ENCODE peak calls at places on chromosomes 5 and 9, in four cellular contexts. W, R, T and H are unnamed samples.

GRCh38 chr9:109887079-109887478 is 107.1 kb downstream of the PALM2AKAP2 start:
- DNase-seq in W (no peak), R (no peak), T (peak; percentile 85), H (no peak)

GRCh38 chr5:6110441-6111005 is 267.8 kb downstream of the MED10 start:
- DNase-seq in R (no peak), T (no peak), W (no peak), H (no peak)

GRCh38 chr5:40223884-40224402 is 455.8 kb upstream of the PTGER4 start:
- DNase-seq in R (no peak), T (peak; percentile 94), W (no peak), H (peak; percentile 48)

GRCh38 chr5:138064526-138064925 is 19.3 kb upstream of the WNT8A start:
- DNase-seq in W (no peak), T (no peak), R (no peak), H (no peak)

GRCh38 chr5:141872496-141873356 is 5.5 kb downstream of the PCDH1 start:
- DNase-seq in W (no peak), T (no peak), R (peak; percentile 96), H (peak; percentile 30)

GRCh38 chr5:134018154-134018985 is 13.6 kb upstream of the VDAC1 start:
- DNase-seq in W (no peak), R (no peak), T (peak; percentile 20), H (peak; percentile 69)

GRCh38 chr9:131475111-131475955 is 27.4 kb upstream of the POMT1 start:
- DNase-seq in W (no peak), T (no peak), R (no peak), H (no peak)

GRCh38 chr5:13516195-13516594 is 428.3 kb downstream of the DNAH5 start:
- DNase-seq in R (no peak), T (no peak), W (no peak), H (no peak)

GRCh38 chr5:113292535-113292934 is 142.3 kb downstream of the TSSK1B start:
- DNase-seq in T (no peak), W (no peak), R (no peak), H (no peak)

GRCh38 chr9:133999866-134000265 is 7.7 kb upstream of the VAV2 start:
- DNase-seq in T (peak; percentile 35), W (no peak), R (no peak), H (no peak)

GRCh38 chr5:54679686-54680085 is 162.1 kb downstream of the SNX18 start:
- DNase-seq in T (peak; percentile 16), R (no peak), W (no peak), H (no peak)

GRCh38 chr5:54673523-54674225 is 156.1 kb downstream of the SNX18 start:
- DNase-seq in W (no peak), R (no peak), T (peak; percentile 51), H (no peak)

GRCh38 chr5:54678737-54679136 is 161.2 kb downstream of the SNX18 start:
- DNase-seq in W (no peak), T (no peak), R (no peak), H (no peak)

GRCh38 chr5:54676964-54677363 is 159.4 kb downstream of the SNX18 start:
- DNase-seq in W (no peak), R (no peak), T (no peak), H (no peak)

DNA sequence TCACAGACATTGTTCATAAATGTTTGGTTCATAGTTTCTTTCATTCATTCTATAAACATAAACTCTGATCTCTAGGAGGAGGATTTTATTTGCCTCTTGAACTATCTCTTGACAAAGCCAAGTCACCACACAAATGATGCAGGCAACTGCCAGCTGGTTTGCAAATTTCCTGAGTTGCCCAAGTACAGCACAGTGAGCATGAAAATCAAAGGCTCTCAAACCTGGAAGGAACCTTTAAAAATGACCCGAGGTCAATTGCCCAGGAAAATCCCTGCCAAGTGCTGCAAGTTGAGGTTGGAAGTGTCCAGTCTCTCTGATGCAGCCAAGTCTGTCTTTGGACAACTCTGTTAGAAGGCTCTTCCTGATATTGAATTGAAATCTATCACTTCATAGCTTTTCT is 158.9 kb downstream of the SNX18 start:
- DNase-seq in T (no peak), R (no peak), W (no peak), H (no peak)
- H3K4me1 ChIP-seq in T (peaks cover 5% of the 10 kb centered on the region), R (no peaks in the 10 kb centered on the region), W (no peaks in the 10 kb centered on the region), H (peaks cover 9% of the 10 kb centered on the region)

GRCh38 chr5:1186351-1187233 is 14.8 kb upstream of the SLC6A19 start:
- DNase-seq in R (no peak), W (no peak), T (no peak), H (no peak)

GRCh38 chr5:1184481-1184880 is 16.9 kb upstream of the SLC6A19 start:
- DNase-seq in W (no peak), R (no peak), T (no peak), H (no peak)

GRCh38 chr5:1184163-1184470 is 17.3 kb upstream of the SLC6A19 start:
- DNase-seq in T (no peak), R (no peak), W (no peak), H (no peak)

GRCh38 chr5:1185652-1186350 is 15.6 kb upstream of the SLC6A19 start:
- DNase-seq in T (no peak), R (no peak), W (no peak), H (no peak)

GRCh38 chr5:1185038-1185651 is 16.2 kb upstream of the SLC6A19 start:
- DNase-seq in T (no peak), R (no peak), W (no peak), H (no peak)
- H3K4me3 ChIP-seq in T (no peak overlapping the region), R (no peak overlapping the region), W (no peak overlapping the region), H (no peak overlapping the region)

GRCh38 chr5:313265-313664 is 8.2 kb upstream of the AHRR start:
- DNase-seq in T (no peak), R (no peak), W (no peak), H (no peak)
- H3K27ac ChIP-seq in T (no peak overlapping the region), R (no peak overlapping the region), W (no peak overlapping the region), H (no peak overlapping the region)

GRCh38 chr5:56279291-56279690 is 46.2 kb upstream of the ANKRD55 start:
- DNase-seq in W (no peak), R (no peak), T (no peak), H (no peak)
- H3K4me1 ChIP-seq in W (peaks cover 17% of the 10 kb centered on the region), R (no peaks in the 10 kb centered on the region), T (peaks cover 15% of the 10 kb centered on the region), H (peaks cover 65% of the 10 kb centered on the region)

GRCh38 chr9:444528-444927 is 229.9 kb downstream of the DOCK8 start:
- DNase-seq in T (peak; percentile 73), W (no peak), R (peak; percentile 60), H (no peak)
- H3K4me3 ChIP-seq in T (no peak overlapping the region), W (no peak overlapping the region), R (no peak overlapping the region), H (no peak overlapping the region)

DNA sequence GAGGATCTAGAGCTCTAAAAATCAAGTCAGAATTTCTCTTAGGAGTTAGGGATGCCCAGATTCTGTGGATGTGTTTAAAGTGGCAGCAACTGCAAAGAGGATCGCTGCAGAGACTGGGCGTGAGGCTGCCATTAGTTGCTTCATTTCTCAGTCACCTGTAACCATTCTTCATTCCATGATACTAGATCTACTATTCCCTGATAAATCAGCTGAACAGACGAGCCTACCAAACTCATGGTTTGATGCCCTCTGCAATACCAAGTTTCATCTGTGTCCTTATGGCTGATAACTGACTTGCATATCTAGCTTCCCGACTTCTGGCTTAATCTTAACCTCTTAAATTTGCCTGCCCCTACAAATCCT is 33.3 kb downstream of the UBE2R2 start:
- DNase-seq in R (no peak), T (no peak), W (no peak), H (no peak)
- H3K27ac ChIP-seq in R (peak overlapping the region; percentile 51), T (peak overlapping the region; percentile 5), W (no peak overlapping the region), H (no peak overlapping the region)

DNA sequence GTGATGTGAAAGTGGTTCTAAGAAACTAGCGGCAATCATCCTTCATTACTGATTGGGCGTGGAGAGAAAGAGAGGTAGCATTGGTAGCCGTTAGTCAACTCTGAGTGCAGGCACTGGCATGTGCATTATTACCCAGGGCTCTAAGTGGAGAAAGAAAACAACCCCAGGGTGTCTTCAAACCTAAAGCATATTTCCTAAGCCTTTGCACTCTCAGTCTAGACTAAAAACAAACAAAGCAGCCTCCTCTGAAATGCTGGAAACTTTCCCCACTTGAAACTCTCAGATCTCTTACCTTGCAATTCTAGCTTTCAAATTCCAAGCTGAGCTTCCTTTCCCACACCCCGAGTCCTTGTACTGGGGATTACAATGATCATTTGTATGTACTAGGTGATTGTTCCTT is 98.1 kb upstream of the CDKN2B start:
- DNase-seq in W (no peak), T (peak; percentile 90), R (no peak), H (peak; percentile 70)
- H3K4me1 ChIP-seq in W (no peaks in the 10 kb centered on the region), T (peaks cover 31% of the 10 kb centered on the region), R (peaks cover 14% of the 10 kb centered on the region), H (peaks cover 80% of the 10 kb centered on the region)

GRCh38 chr9:95268681-95269080 is 48.8 kb downstream of the FANCC start:
- DNase-seq in W (no peak), T (peak; percentile 27), R (peak; percentile 62), H (no peak)
- H3K4me3 ChIP-seq in W (no peak overlapping the region), T (no peak overlapping the region), R (no peak overlapping the region), H (no peak overlapping the region)

GRCh38 chr9:34997375-34997774 is 7.8 kb downstream of the DNAJB5 start:
- DNase-seq in W (no peak), T (no peak), R (no peak), H (no peak)
- H3K27ac ChIP-seq in W (no peak overlapping the region), T (no peak overlapping the region), R (peak overlapping the region; percentile 32), H (no peak overlapping the region)